ENCODE peak calls at places on chromosomes 11 and 22, in four cellular contexts. P is heart left ventricle, J is adrenal gland, N is SJSA1. F is an unnamed sample. For H3K4me1, the result is how much of the 10 kb centered on the place peaks cover.

GRCh38 chr11:22510741-22511140 is 114.9 kb downstream of the FANCF start:
- DNase-seq in P (no peak), J (no peak), N (no peak), F (no peak)

GRCh38 chr11:134725939-134726639 is 314.0 kb upstream of the B3GAT1 start:
- DNase-seq in P (no peak), J (no peak), N (no peak), F (peak)

GRCh38 chr22:49871482-49871881 is 17.8 kb downstream of the ZBED4 start:
- DNase-seq in P (no peak), J (no peak), N (no peak), F (no peak)

GRCh38 chr11:130202009-130202817 is 42.6 kb downstream of the ST14 start:
- DNase-seq in P (no peak), J (no peak), N (no peak), F (no peak)

GRCh38 chr11:125941241-125941605 is 4.6 kb upstream of the VSIG10L2 start:
- DNase-seq in P (no peak), J (peak), N (no peak), F (no peak)

GRCh38 chr11:60377737-60378136 is 595 bp upstream of the MS4A7 start:
- DNase-seq in P (peak), J (peak), N (no peak), F (peak)

GRCh38 chr11:46121724-46122477 is 647 bp upstream of the PHF21A start:
- DNase-seq in P (peak), J (peak), N (peak), F (peak)

GRCh38 chr11:61477734-61478148 is 30.8 kb upstream of the LRRC10B start:
- DNase-seq in P (peak), J (peak), N (no peak), F (peak)

GRCh38 chr11:74004046-74004693 is 4.7 kb downstream of the UCP3 start:
- DNase-seq in P (no peak), J (no peak), N (no peak), F (no peak)

GRCh38 chr11:35082322-35083180 is 56.4 kb upstream of the CD44 start:
- DNase-seq in P (peak), J (peak), N (peak), F (peak)

GRCh38 chr22:28629420-28630184 is 50.0 kb downstream of the TTC28 start:
- DNase-seq in P (no peak), J (no peak), N (no peak), F (no peak)

GRCh38 chr22:28917747-28918543 is 34.6 kb downstream of the ZNRF3 start:
- DNase-seq in P (peak), J (peak), N (no peak), F (peak)

GRCh38 chr11:125188021-125188420 is 23.5 kb downstream of the PKNOX2 start:
- DNase-seq in P (no peak), J (no peak), N (no peak), F (no peak)

GRCh38 chr11:13110929-13111812 is 102.1 kb downstream of the RASSF10 start:
- DNase-seq in P (peak), J (peak), N (no peak), F (no peak)

GRCh38 chr22:44347098-44347497 is 34.3 kb upstream of the SHISAL1 start:
- DNase-seq in P (no peak), J (no peak), N (no peak), F (no peak)

GRCh38 chr11:82927264-82927880 is 25.8 kb downstream of the DDIAS start:
- DNase-seq in P (no peak), J (no peak), N (no peak), F (no peak)

GRCh38 chr11:8065031-8065430 is 16.0 kb upstream of the TUB start:
- DNase-seq in P (no peak), J (no peak), N (no peak), F (no peak)

GRCh38 chr11:93536346-93536871 is 6.8 kb downstream of the SMCO4 start:
- DNase-seq in P (peak), J (no peak), N (no peak), F (no peak)

GRCh38 chr11:33942954-33943353 is 51.1 kb upstream of the LMO2 start:
- DNase-seq in P (peak), J (peak), N (no peak), F (peak)

GRCh38 chr11:46210133-46210636 is 67.3 kb upstream of the CREB3L1 start:
- DNase-seq in P (no peak), J (peak), N (peak), F (no peak)

GRCh38 chr11:35615911-35616900 is 2.1 kb upstream of the FJX1 start:
- DNase-seq in P (no peak), J (no peak), N (no peak), F (no peak)

GRCh38 chr22:27278986-27279385 is 522.6 kb downstream of the MN1 start:
- DNase-seq in P (no peak), J (no peak), N (no peak), F (no peak)

GRCh38 chr11:68335693-68336092 is 23.3 kb downstream of the LRP5 start:
- DNase-seq in P (no peak), J (no peak), N (no peak), F (no peak)
- H3K4me1 ChIP-seq in P (under half), J (half or more), N (under half), F (half or more)

GRCh38 chr22:23180893-23181762 is 819 bp downstream of the BCR start:
- DNase-seq in P (no peak), J (no peak), N (no peak), F (peak)

GRCh38 chr22:23180301-23180892 is at the start of gene BCR:
- DNase-seq in P (peak), J (peak), N (peak), F (peak)

GRCh38 chr22:23178512-23179254 is 1.6 kb upstream of the BCR start:
- DNase-seq in P (peak), J (peak), N (peak), F (peak)

GRCh38 chr22:23181763-23182288 is 1.5 kb downstream of the BCR start:
- DNase-seq in P (no peak), J (no peak), N (no peak), F (no peak)

DNA sequence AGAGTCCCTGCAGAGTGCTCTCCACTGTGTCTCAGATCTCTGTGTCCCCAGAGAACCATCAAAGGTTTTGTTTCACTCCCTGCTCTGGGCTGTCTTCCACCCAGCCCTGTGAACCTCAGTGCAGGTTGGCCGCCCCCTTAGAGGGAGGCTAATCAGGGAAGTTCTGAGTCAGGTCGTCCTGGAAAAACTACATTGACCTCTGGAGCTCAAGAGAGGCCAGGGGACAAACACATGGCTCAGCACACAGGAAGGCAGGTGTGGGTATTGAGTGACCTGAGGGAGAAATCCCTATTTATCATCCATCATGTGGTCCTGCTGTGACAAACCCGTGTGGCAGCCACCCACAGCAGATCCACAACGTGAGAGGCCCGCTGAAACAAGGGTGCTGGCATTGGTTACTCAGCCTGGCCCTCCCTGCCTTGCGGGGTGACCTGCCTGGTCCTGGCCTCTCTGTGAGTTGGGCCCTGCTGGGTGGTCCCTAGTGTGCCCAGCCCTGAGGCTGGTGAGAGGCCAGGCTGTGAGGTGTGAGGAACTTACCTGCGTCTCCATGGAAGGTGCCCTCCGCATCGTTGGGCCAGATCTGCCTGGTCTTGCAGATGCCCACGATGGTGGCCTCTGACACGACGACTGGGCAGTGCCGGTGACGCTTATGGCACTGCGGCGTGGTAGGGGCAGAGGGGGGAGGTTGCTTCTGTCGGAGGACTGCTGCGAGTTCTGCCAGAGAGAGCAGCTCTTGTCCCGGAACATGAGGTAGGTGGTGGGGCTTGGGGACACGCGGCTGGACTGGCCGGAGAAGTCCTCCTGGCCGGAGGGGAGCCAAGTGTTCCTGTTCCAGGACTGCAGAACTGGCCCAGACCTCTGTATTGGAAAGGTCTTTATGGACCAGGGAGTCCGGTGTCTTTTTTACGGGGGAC is 671 bp upstream of the BCR start:
- DNase-seq in P (no peak), J (peak), N (no peak), F (peak)
- H3K4me1 ChIP-seq in P (under half), J (half or more), N (half or more), F (under half)

GRCh38 chr11:76124905-76125566 is 81.3 kb downstream of the WNT11 start:
- DNase-seq in P (no peak), J (no peak), N (no peak), F (no peak)
- H3K4me1 ChIP-seq in P (under half), J (under half), N (under half), F (under half)

GRCh38 chr11:95098826-95099225 is 9.2 kb downstream of the ENDOD1 start:
- DNase-seq in P (no peak), J (no peak), N (no peak), F (no peak)

GRCh38 chr11:95100191-95100648 is 10.6 kb downstream of the ENDOD1 start:
- DNase-seq in P (no peak), J (no peak), N (no peak), F (no peak)

GRCh38 chr11:95095858-95096587 is 6.4 kb downstream of the ENDOD1 start:
- DNase-seq in P (no peak), J (no peak), N (no peak), F (no peak)

GRCh38 chr11:95093548-95093947 is 3.9 kb downstream of the ENDOD1 start:
- DNase-seq in P (no peak), J (no peak), N (no peak), F (no peak)

GRCh38 chr11:95097209-95097608 is 7.6 kb downstream of the ENDOD1 start:
- DNase-seq in P (no peak), J (no peak), N (no peak), F (no peak)
- H3K4me1 ChIP-seq in P (under half), J (under half), N (under half), F (under half)

GRCh38 chr22:41415554-41415953 is 31.0 kb downstream of the TOB2 start:
- DNase-seq in P (no peak), J (no peak), N (no peak), F (no peak)

GRCh38 chr22:41418717-41419116 is 27.9 kb downstream of the TOB2 start:
- DNase-seq in P (no peak), J (no peak), N (no peak), F (no peak)

GRCh38 chr22:41417622-41418390 is 28.8 kb downstream of the TOB2 start:
- DNase-seq in P (peak), J (peak), N (no peak), F (peak)
- H3K4me1 ChIP-seq in P (under half), J (under half), N (under half), F (under half)

DNA sequence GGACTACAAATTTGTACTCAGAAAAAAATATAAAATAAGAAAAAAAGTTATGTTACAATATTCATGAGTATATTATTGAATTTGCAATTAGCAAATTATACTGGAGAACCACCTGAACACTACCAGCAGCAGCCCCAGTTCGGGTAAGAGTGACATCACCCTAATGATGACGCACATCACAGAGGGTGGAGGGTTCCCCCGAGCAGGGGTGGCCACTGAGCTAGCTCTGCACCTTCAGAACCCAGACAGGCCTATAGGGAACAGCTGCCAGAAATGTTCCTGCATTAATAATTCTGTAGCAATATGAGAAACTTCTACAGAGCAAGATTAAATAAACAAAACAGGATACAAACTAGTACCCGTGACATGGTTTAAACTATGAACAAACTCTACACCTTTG is 17.5 kb upstream of the ARAP1 start:
- DNase-seq in P (no peak), J (peak), N (no peak), F (no peak)
- H3K4me1 ChIP-seq in P (under half), J (half or more), N (under half), F (under half)

DNA sequence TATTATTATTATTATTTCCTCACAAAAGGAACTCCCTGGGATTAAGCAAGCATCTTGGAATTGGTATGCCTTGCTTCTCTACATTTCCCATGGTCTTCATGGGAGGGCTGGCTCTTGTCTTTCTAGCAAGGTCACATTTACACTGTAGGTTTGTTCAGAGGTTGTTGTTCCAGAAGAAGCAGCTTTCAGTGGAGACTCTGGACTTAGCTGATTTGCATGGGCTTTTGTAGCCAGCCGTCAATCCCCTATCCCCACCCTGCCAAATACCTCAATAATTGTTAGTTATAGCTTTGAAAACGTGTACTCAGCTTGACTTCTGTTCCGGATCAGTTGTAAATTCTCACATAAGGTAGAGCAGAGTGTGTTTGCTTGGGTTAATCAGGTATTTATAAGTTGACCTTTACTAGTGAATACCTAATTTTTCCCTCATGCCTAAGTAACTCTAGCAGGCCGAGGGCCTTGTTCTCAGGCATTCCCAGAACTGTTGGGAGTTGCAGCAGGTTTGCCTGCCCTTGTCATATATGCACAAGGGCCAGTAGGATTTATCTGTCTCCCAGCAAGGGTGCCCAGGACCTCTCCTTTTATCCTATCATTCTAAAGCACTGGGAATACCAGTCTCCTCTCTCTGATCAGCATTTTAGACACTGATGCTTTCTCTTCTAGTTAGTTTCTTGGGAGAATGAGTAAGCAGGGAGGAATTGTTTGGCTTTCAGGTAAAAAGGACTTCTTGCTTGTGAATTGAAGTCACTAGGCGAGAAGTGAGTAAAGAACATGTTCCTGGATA is 22.0 kb downstream of the STIM1 start:
- DNase-seq in P (no peak), J (no peak), N (no peak), F (no peak)
- H3K4me1 ChIP-seq in P (under half), J (under half), N (under half), F (half or more)

GRCh38 chr11:102171101-102171500 is 60.9 kb downstream of the YAP1 start:
- DNase-seq in P (no peak), J (no peak), N (no peak), F (no peak)

GRCh38 chr11:102166175-102166574 is 55.9 kb downstream of the YAP1 start:
- DNase-seq in P (no peak), J (no peak), N (no peak), F (no peak)

GRCh38 chr11:102172127-102172848 is 62.0 kb downstream of the YAP1 start:
- DNase-seq in P (no peak), J (no peak), N (no peak), F (peak)

GRCh38 chr11:102163368-102163767 is 53.1 kb downstream of the YAP1 start:
- DNase-seq in P (no peak), J (no peak), N (no peak), F (no peak)

GRCh38 chr11:102168483-102168882 is 58.2 kb downstream of the YAP1 start:
- DNase-seq in P (no peak), J (no peak), N (no peak), F (no peak)
- H3K4me1 ChIP-seq in P (under half), J (under half), N (under half), F (under half)

DNA sequence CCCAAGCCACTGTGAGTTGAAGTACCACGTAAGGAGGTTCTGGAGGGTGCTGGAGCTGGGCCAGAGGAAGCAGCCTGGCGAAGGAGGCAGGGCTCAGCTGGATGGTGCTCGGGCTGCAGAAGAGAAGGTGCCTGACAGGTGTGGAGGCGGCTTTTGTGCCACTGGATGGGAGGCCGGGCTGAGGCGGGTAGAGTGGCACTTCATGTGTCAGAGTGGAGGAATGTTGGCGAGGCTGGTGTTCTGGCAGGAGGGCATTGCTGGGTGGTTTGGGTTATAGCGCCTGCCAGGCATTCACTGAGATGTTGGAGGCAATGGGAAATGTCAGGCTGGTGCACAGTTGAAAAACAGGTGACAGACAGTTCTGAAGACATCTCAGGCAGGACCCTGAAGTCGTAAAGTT is 24.2 kb downstream of the UBE2L3 start:
- DNase-seq in P (peak), J (no peak), N (no peak), F (peak)
- H3K4me1 ChIP-seq in P (under half), J (under half), N (under half), F (under half)

F was measured in thyroid gland.